ENCODE peak calls at places on chromosome 10, in five cellular contexts. Y is HS-5, D is RCC 7860, H is activated B cell treated with CpG ODN at 0.5 μM for 24 hours, L is substantia nigra. R is an unnamed sample.

GRCh38 chr10:22250897-22251605 is 33.2 kb upstream of the EBLN1 start:
- DNase-seq in D (no peak), H (no peak), Y (no peak), L (no peak), R (peak)

GRCh38 chr10:24701447-24701846 is 22.2 kb downstream of the ARHGAP21 start:
- DNase-seq in H (no peak), Y (no peak), L (no peak), D (no peak), R (no peak)

GRCh38 chr10:17805921-17806577 is 3.1 kb upstream of the MRC1 start:
- DNase-seq in H (no peak), L (no peak), Y (no peak), D (no peak), R (no peak)

GRCh38 chr10:100982916-100983830 is 4.1 kb downstream of the MRPL43 start:
- DNase-seq in D (no peak), L (no peak), H (no peak), Y (no peak), R (no peak)

GRCh38 chr10:91077549-91078017 is 142.9 kb upstream of the PCGF5 start:
- DNase-seq in D (peak), L (no peak), H (no peak), Y (no peak), R (peak)

GRCh38 chr10:102220612-102221011 is 5.5 kb upstream of the ELOVL3 start:
- DNase-seq in Y (no peak), L (no peak), D (no peak), H (no peak), R (no peak)

GRCh38 chr10:77862595-77862994 is 64.0 kb downstream of the DLG5 start:
- DNase-seq in H (no peak), D (no peak), Y (no peak), L (no peak), R (no peak)

GRCh38 chr10:33189373-33189772 is 145.1 kb downstream of the NRP1 start:
- DNase-seq in D (peak), L (no peak), Y (no peak), H (no peak), R (no peak)

GRCh38 chr10:110841767-110842267 is 29.9 kb upstream of the PDCD4 start:
- DNase-seq in D (no peak), H (peak), L (no peak), Y (no peak), R (no peak)

GRCh38 chr10:67837519-67838314 is at the start of gene DNAJC12:
- DNase-seq in Y (no peak), H (no peak), D (peak), L (no peak), R (no peak)

GRCh38 chr10:107103174-107104025 is 61.1 kb downstream of the SORCS1 start:
- DNase-seq in H (no peak), Y (no peak), L (no peak), D (no peak), R (no peak)

GRCh38 chr10:104577861-104578480 is 63.1 kb upstream of the SORCS3 start:
- DNase-seq in Y (no peak), H (no peak), D (no peak), L (no peak), R (no peak)

GRCh38 chr10:19811517-19811916 is 4.7 kb upstream of the PLXDC2 start:
- DNase-seq in Y (no peak), L (no peak), H (no peak), D (no peak), R (no peak)

GRCh38 chr10:24269476-24269875 is 60.5 kb downstream of the KIAA1217 start:
- DNase-seq in H (no peak), L (no peak), Y (no peak), D (no peak), R (no peak)

GRCh38 chr10:73183882-73184281 is 16.0 kb downstream of the FAM149B1 start:
- DNase-seq in H (no peak), Y (peak), L (no peak), D (no peak), R (no peak)

GRCh38 chr10:85864173-85864549 is 502.4 kb downstream of the GRID1 start:
- DNase-seq in D (no peak), Y (no peak), L (no peak), H (no peak), R (no peak)

GRCh38 chr10:103447187-103447586 is 5.0 kb downstream of the CALHM2 start:
- DNase-seq in L (no peak), D (no peak), Y (no peak), H (no peak), R (no peak)

GRCh38 chr10:43867667-43868361 is 219.1 kb upstream of the ZNF32 start:
- DNase-seq in Y (peak), D (peak), H (no peak), L (no peak), R (no peak)

GRCh38 chr10:13882112-13882711 is 295.4 kb downstream of the PRPF18 start:
- DNase-seq in D (peak), Y (peak), L (no peak), H (no peak), R (peak)

GRCh38 chr10:3323865-3324498 is 151.4 kb upstream of the PITRM1 start:
- DNase-seq in Y (peak), H (no peak), L (no peak), D (no peak), R (no peak)

GRCh38 chr10:60916025-60916424 is 28.0 kb downstream of the RHOBTB1 start:
- DNase-seq in L (no peak), Y (no peak), D (no peak), H (no peak), R (no peak)

GRCh38 chr10:4069491-4069890 is 284.5 kb upstream of the KLF6 start:
- DNase-seq in Y (no peak), D (no peak), L (no peak), H (no peak), R (no peak)

GRCh38 chr10:21519327-21519933 is 6.1 kb downstream of the SKIDA1 start:
- DNase-seq in L (no peak), Y (no peak), D (no peak), H (no peak), R (no peak)

GRCh38 chr10:121823993-121824463 is 103.8 kb downstream of the ATE1 start:
- DNase-seq in Y (peak), H (no peak), D (peak), L (no peak), R (peak)

GRCh38 chr10:74743401-74743800 is 83.0 kb upstream of the KAT6B start:
- DNase-seq in L (no peak), Y (no peak), D (no peak), H (no peak), R (no peak)

GRCh38 chr10:62077330-62078015 is 176.0 kb downstream of the ARID5B start:
- DNase-seq in L (no peak), D (no peak), Y (no peak), H (no peak), R (no peak)

GRCh38 chr10:93123766-93124165 is 50.1 kb downstream of the CYP26A1 start:
- DNase-seq in H (no peak), D (no peak), L (no peak), Y (no peak), R (no peak)

GRCh38 chr10:132722391-132722790 is 63.6 kb downstream of the NKX6-2 start:
- DNase-seq in D (no peak), L (no peak), Y (no peak), H (no peak), R (no peak)

GRCh38 chr10:108544500-108545120 is 1378.7 kb downstream of the XPNPEP1 start:
- DNase-seq in H (peak), L (no peak), D (peak), Y (peak), R (peak)

GRCh38 chr10:474406-474805 is 215.1 kb downstream of the DIP2C start:
- DNase-seq in D (no peak), Y (no peak), H (no peak), L (no peak), R (no peak)

GRCh38 chr10:119469846-119470245 is 72.7 kb downstream of the RGS10 start:
- DNase-seq in Y (no peak), L (no peak), H (no peak), D (no peak), R (no peak)

GRCh38 chr10:3527144-3527543 is 257.9 kb downstream of the KLF6 start:
- DNase-seq in L (no peak), D (no peak), H (no peak), Y (no peak), R (no peak)

R was measured in HS-27A.